ENCODE peak calls at places on chromosomes 6 and 20, in four cellular contexts. One of them, this sample, is unnamed.

GRCh38 chr6:13354331-13355042 is 26.1 kb upstream of the TBC1D7 start:
- DNase-seq in heart left ventricle: no peak
- DNase-seq in fibroblast of villous mesenchyme: peak
- DNase-seq in choroid plexus epithelial cell: peak
- DNase-seq in this sample: no peak

GRCh38 chr6:26205625-26206574 is 118.7 kb downstream of the HFE start:
- DNase-seq in heart left ventricle: no peak
- DNase-seq in fibroblast of villous mesenchyme: peak
- DNase-seq in choroid plexus epithelial cell: peak
- DNase-seq in this sample: no peak

GRCh38 chr20:43238833-43239232 is 49.1 kb upstream of the PTPRT start:
- DNase-seq in heart left ventricle: no peak
- DNase-seq in fibroblast of villous mesenchyme: no peak
- DNase-seq in choroid plexus epithelial cell: no peak
- DNase-seq in this sample: no peak

GRCh38 chr20:41750137-41750536 is 132.0 kb upstream of the CHD6 start:
- DNase-seq in heart left ventricle: no peak
- DNase-seq in fibroblast of villous mesenchyme: no peak
- DNase-seq in choroid plexus epithelial cell: no peak
- DNase-seq in this sample: no peak

GRCh38 chr20:60024801-60025200 is 66.6 kb downstream of the CDH26 start:
- DNase-seq in heart left ventricle: no peak
- DNase-seq in fibroblast of villous mesenchyme: no peak
- DNase-seq in choroid plexus epithelial cell: no peak
- DNase-seq in this sample: no peak

GRCh38 chr6:3987072-3987471 is 91.9 kb downstream of the FAM217A start:
- DNase-seq in heart left ventricle: no peak
- DNase-seq in fibroblast of villous mesenchyme: peak
- DNase-seq in choroid plexus epithelial cell: peak
- DNase-seq in this sample: no peak

GRCh38 chr6:130018830-130019795 is 732 bp downstream of the L3MBTL3 start:
- DNase-seq in heart left ventricle: peak
- DNase-seq in fibroblast of villous mesenchyme: peak
- DNase-seq in choroid plexus epithelial cell: peak
- DNase-seq in this sample: peak

GRCh38 chr6:144216668-144217218 is 66.4 kb downstream of the STX11 start:
- DNase-seq in heart left ventricle: peak
- DNase-seq in fibroblast of villous mesenchyme: no peak
- DNase-seq in choroid plexus epithelial cell: no peak
- DNase-seq in this sample: no peak

GRCh38 chr6:151493495-151494234 is at the start of gene CCDC170:
- DNase-seq in heart left ventricle: peak
- DNase-seq in fibroblast of villous mesenchyme: peak
- DNase-seq in choroid plexus epithelial cell: no peak
- DNase-seq in this sample: peak

GRCh38 chr6:31513456-31514165 is 15.2 kb upstream of the MCCD1 start:
- DNase-seq in heart left ventricle: no peak
- DNase-seq in fibroblast of villous mesenchyme: no peak
- DNase-seq in choroid plexus epithelial cell: no peak
- DNase-seq in this sample: no peak

GRCh38 chr20:48975955-48976354 is 54.4 kb downstream of the ARFGEF2 start:
- DNase-seq in heart left ventricle: no peak
- DNase-seq in fibroblast of villous mesenchyme: peak
- DNase-seq in choroid plexus epithelial cell: no peak
- DNase-seq in this sample: no peak

GRCh38 chr6:166670894-166671293 is 43.8 kb upstream of the RPS6KA2 start:
- DNase-seq in heart left ventricle: no peak
- DNase-seq in fibroblast of villous mesenchyme: no peak
- DNase-seq in choroid plexus epithelial cell: no peak
- DNase-seq in this sample: no peak

GRCh38 chr6:50846860-50847171 is 28.1 kb downstream of the TFAP2B start:
- DNase-seq in heart left ventricle: no peak
- DNase-seq in fibroblast of villous mesenchyme: no peak
- DNase-seq in choroid plexus epithelial cell: no peak
- DNase-seq in this sample: no peak

GRCh38 chr20:62841705-62842212 is 19.9 kb downstream of the TCFL5 start:
- DNase-seq in heart left ventricle: no peak
- DNase-seq in fibroblast of villous mesenchyme: no peak
- DNase-seq in choroid plexus epithelial cell: no peak
- DNase-seq in this sample: no peak

GRCh38 chr20:5827098-5827853 is 77.1 kb downstream of the SHLD1 start:
- DNase-seq in heart left ventricle: peak
- DNase-seq in fibroblast of villous mesenchyme: no peak
- DNase-seq in choroid plexus epithelial cell: no peak
- DNase-seq in this sample: peak

GRCh38 chr20:47785900-47786762 is 850 bp upstream of the SULF2 start:
- DNase-seq in heart left ventricle: peak
- DNase-seq in fibroblast of villous mesenchyme: peak
- DNase-seq in choroid plexus epithelial cell: peak
- DNase-seq in this sample: peak

GRCh38 chr6:135791441-135791840 is 60.1 kb upstream of the PDE7B start:
- DNase-seq in heart left ventricle: no peak
- DNase-seq in fibroblast of villous mesenchyme: no peak
- DNase-seq in choroid plexus epithelial cell: no peak
- DNase-seq in this sample: no peak

GRCh38 chr6:71621918-71622519 is 264.3 kb upstream of the RIMS1 start:
- DNase-seq in heart left ventricle: no peak
- DNase-seq in fibroblast of villous mesenchyme: peak
- DNase-seq in choroid plexus epithelial cell: peak
- DNase-seq in this sample: no peak

GRCh38 chr20:25695532-25696383 is 895 bp downstream of the ZNF337 start:
- DNase-seq in heart left ventricle: no peak
- DNase-seq in fibroblast of villous mesenchyme: peak
- DNase-seq in choroid plexus epithelial cell: no peak
- DNase-seq in this sample: no peak

GRCh38 chr20:4227085-4227821 is 211.9 kb upstream of the RNF24 start:
- DNase-seq in heart left ventricle: no peak
- DNase-seq in fibroblast of villous mesenchyme: peak
- DNase-seq in choroid plexus epithelial cell: peak
- DNase-seq in this sample: no peak

GRCh38 chr20:15039088-15039762 is 701.8 kb upstream of the FLRT3 start:
- DNase-seq in heart left ventricle: no peak
- DNase-seq in fibroblast of villous mesenchyme: no peak
- DNase-seq in choroid plexus epithelial cell: no peak
- DNase-seq in this sample: no peak

GRCh38 chr6:9783567-9783966 is 631.3 kb downstream of the TFAP2A start:
- DNase-seq in heart left ventricle: no peak
- DNase-seq in fibroblast of villous mesenchyme: peak
- DNase-seq in choroid plexus epithelial cell: peak
- DNase-seq in this sample: no peak

GRCh38 chr20:17992847-17993508 is 24.2 kb downstream of the MGME1 start:
- DNase-seq in heart left ventricle: no peak
- DNase-seq in fibroblast of villous mesenchyme: no peak
- DNase-seq in choroid plexus epithelial cell: peak
- DNase-seq in this sample: no peak

GRCh38 chr6:123972600-123973294 is 169.1 kb downstream of the NKAIN2 start:
- DNase-seq in heart left ventricle: no peak
- DNase-seq in fibroblast of villous mesenchyme: no peak
- DNase-seq in choroid plexus epithelial cell: no peak
- DNase-seq in this sample: no peak

GRCh38 chr6:27375613-27376079 is 12.9 kb upstream of the ZNF391 start:
- DNase-seq in heart left ventricle: no peak
- DNase-seq in fibroblast of villous mesenchyme: no peak
- DNase-seq in choroid plexus epithelial cell: peak
- DNase-seq in this sample: no peak

GRCh38 chr20:52457826-52458225 is 266.2 kb upstream of the ZFP64 start:
- DNase-seq in heart left ventricle: no peak
- DNase-seq in fibroblast of villous mesenchyme: no peak
- DNase-seq in choroid plexus epithelial cell: no peak
- DNase-seq in this sample: no peak

GRCh38 chr6:35014786-35015185 is 125.7 kb downstream of the ANKS1A start:
- DNase-seq in heart left ventricle: no peak
- DNase-seq in fibroblast of villous mesenchyme: no peak
- DNase-seq in choroid plexus epithelial cell: peak
- DNase-seq in this sample: no peak

GRCh38 chr20:2101057-2101934 is at the start of gene STK35:
- DNase-seq in heart left ventricle: no peak
- DNase-seq in fibroblast of villous mesenchyme: peak
- DNase-seq in choroid plexus epithelial cell: no peak
- DNase-seq in this sample: peak

GRCh38 chr20:49964964-49965780 is 17.6 kb upstream of the SNAI1 start:
- DNase-seq in heart left ventricle: no peak
- DNase-seq in fibroblast of villous mesenchyme: peak
- DNase-seq in choroid plexus epithelial cell: peak
- DNase-seq in this sample: no peak

GRCh38 chr20:1800777-1801176 is 94.4 kb upstream of the SIRPA start:
- DNase-seq in heart left ventricle: no peak
- DNase-seq in fibroblast of villous mesenchyme: peak
- DNase-seq in choroid plexus epithelial cell: peak
- DNase-seq in this sample: no peak

DNA sequence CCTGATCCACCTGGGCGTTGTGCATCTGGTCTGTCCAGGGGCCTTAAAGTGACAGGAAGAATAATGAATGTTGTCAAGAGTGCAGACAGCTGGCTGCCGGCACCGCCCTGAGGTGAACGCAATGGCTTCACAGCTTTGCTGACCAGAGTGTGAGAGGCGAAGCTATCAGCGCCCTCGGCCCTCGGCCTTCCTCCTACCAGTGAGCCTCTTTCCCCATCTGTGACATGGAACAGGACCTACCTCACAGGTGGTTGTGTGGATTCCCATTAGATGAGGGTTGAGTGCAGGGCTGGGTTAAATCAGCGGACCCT is 54.8 kb downstream of the CTCFL start:
- DNase-seq in heart left ventricle: no peak
- DNase-seq in fibroblast of villous mesenchyme: no peak
- DNase-seq in choroid plexus epithelial cell: no peak
- DNase-seq in this sample: no peak
- H3K4me3 ChIP-seq in heart left ventricle: no peak
- H3K4me3 ChIP-seq in fibroblast of villous mesenchyme: no peak
- H3K4me3 ChIP-seq in choroid plexus epithelial cell: no peak
- H3K4me3 ChIP-seq in this sample: no peak

GRCh38 chr6:56714273-56714672 is 71.6 kb upstream of the DST start:
- DNase-seq in heart left ventricle: no peak
- DNase-seq in fibroblast of villous mesenchyme: no peak
- DNase-seq in choroid plexus epithelial cell: no peak
- DNase-seq in this sample: no peak
- H3K4me3 ChIP-seq in heart left ventricle: no peak
- H3K4me3 ChIP-seq in fibroblast of villous mesenchyme: no peak
- H3K4me3 ChIP-seq in choroid plexus epithelial cell: no peak
- H3K4me3 ChIP-seq in this sample: no peak

GRCh38 chr6:154403803-154404202 is 47.2 kb upstream of the IPCEF1 start:
- DNase-seq in heart left ventricle: peak
- DNase-seq in fibroblast of villous mesenchyme: peak
- DNase-seq in choroid plexus epithelial cell: peak
- DNase-seq in this sample: no peak
- H3K4me3 ChIP-seq in heart left ventricle: no peak
- H3K4me3 ChIP-seq in fibroblast of villous mesenchyme: no peak
- H3K4me3 ChIP-seq in choroid plexus epithelial cell: no peak
- H3K4me3 ChIP-seq in this sample: no peak

GRCh38 chr6:16132909-16133308 is 4.0 kb downstream of the MYLIP start:
- DNase-seq in heart left ventricle: no peak
- DNase-seq in fibroblast of villous mesenchyme: no peak
- DNase-seq in choroid plexus epithelial cell: no peak
- DNase-seq in this sample: no peak
- H3K4me3 ChIP-seq in heart left ventricle: peak
- H3K4me3 ChIP-seq in fibroblast of villous mesenchyme: no peak
- H3K4me3 ChIP-seq in choroid plexus epithelial cell: no peak
- H3K4me3 ChIP-seq in this sample: no peak

GRCh38 chr6:157955675-157956074 is 26.0 kb upstream of the SYNJ2 start:
- DNase-seq in heart left ventricle: no peak
- DNase-seq in fibroblast of villous mesenchyme: no peak
- DNase-seq in choroid plexus epithelial cell: no peak
- DNase-seq in this sample: no peak

GRCh38 chr6:157956171-157956730 is 25.4 kb upstream of the SYNJ2 start:
- DNase-seq in heart left ventricle: no peak
- DNase-seq in fibroblast of villous mesenchyme: no peak
- DNase-seq in choroid plexus epithelial cell: no peak
- DNase-seq in this sample: no peak

GRCh38 chr6:157952751-157953479 is 28.7 kb upstream of the SYNJ2 start:
- DNase-seq in heart left ventricle: no peak
- DNase-seq in fibroblast of villous mesenchyme: no peak
- DNase-seq in choroid plexus epithelial cell: no peak
- DNase-seq in this sample: no peak

GRCh38 chr6:157953580-157954091 is 28.0 kb upstream of the SYNJ2 start:
- DNase-seq in heart left ventricle: no peak
- DNase-seq in fibroblast of villous mesenchyme: peak
- DNase-seq in choroid plexus epithelial cell: no peak
- DNase-seq in this sample: no peak

DNA sequence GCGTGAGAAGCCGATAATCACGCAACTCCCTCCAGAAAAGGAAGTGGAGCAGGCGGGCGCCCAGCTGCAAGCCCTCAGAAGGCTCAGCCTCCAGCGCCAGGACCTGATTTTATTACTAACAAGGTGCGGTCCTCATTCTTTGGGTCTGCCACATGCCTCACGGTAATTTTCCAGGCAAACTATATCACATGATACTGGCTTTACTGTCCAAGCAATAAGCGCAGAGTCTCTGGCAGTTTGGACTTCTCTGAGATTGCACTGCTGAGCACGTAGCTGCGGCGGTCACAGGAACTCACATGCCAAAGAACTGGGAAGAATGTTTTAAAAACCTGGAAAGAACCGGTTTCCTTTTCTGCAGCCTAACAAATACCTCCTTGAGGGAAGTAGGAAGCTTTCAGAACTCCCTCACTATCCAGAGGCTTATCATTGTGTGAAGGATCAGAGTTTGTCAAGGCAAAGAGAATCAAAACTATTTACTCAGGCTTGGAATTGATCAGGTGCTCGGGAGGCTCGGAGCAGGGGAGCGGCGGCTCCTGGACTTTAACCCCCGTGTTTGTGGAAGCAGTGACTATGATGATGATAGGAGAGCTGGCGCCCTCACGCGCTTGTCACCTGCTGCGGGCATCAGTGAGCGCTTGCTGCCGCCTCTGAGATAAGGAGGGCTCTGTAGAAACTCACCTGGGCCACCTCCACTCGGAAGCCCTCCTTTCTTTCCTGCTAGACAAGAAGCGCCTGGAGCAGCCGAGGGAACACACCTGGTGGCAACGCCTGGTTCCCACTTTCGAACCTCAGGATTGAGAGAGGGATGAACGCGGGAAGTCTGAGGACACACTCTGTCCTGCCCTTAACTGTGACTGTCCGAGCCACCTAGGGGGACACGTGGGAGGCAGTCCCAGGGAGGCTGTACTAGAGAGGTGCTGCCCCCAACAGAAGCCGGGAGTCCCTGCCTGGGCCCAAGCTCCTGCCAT is 27.2 kb upstream of the SYNJ2 start:
- DNase-seq in heart left ventricle: no peak
- DNase-seq in fibroblast of villous mesenchyme: peak
- DNase-seq in choroid plexus epithelial cell: peak
- DNase-seq in this sample: no peak
- H3K4me3 ChIP-seq in heart left ventricle: peak
- H3K4me3 ChIP-seq in fibroblast of villous mesenchyme: peak
- H3K4me3 ChIP-seq in choroid plexus epithelial cell: peak
- H3K4me3 ChIP-seq in this sample: peak

This sample was measured in heart right ventricle.